ENCODE peak calls at places on chromosome 2, in nine cellular contexts. One of them, this sample, is unnamed.

GRCh38 chr2:239727776-239728600 is 297.2 kb downstream of the NDUFA10 start:
- DNase-seq in mesendoderm: no peak
- DNase-seq in fibroblast of lung: no peak
- DNase-seq in PC-3: no peak
- DNase-seq in K562: no peak
- DNase-seq in endothelial cell of umbilical vein: no peak
- DNase-seq in HepG2: no peak
- DNase-seq in astrocyte: no peak
- DNase-seq in IMR-90: no peak
- DNase-seq in this sample: no peak

GRCh38 chr2:57981369-57981768 is 65.2 kb upstream of the VRK2 start:
- DNase-seq in endothelial cell of umbilical vein: no peak
- DNase-seq in HepG2: no peak
- DNase-seq in mesendoderm: no peak
- DNase-seq in PC-3: peak
- DNase-seq in K562: no peak
- DNase-seq in fibroblast of lung: peak
- DNase-seq in astrocyte: peak
- DNase-seq in IMR-90: peak
- DNase-seq in this sample: peak

GRCh38 chr2:107009275-107009674 is 123.3 kb upstream of the ST6GAL2 start:
- DNase-seq in HepG2: no peak
- DNase-seq in fibroblast of lung: no peak
- DNase-seq in K562: no peak
- DNase-seq in PC-3: no peak
- DNase-seq in astrocyte: no peak
- DNase-seq in endothelial cell of umbilical vein: no peak
- DNase-seq in IMR-90: no peak
- DNase-seq in mesendoderm: no peak
- DNase-seq in this sample: no peak

GRCh38 chr2:109331864-109332848 is 203.2 kb downstream of the SH3RF3 start:
- DNase-seq in fibroblast of lung: peak
- DNase-seq in IMR-90: peak
- DNase-seq in endothelial cell of umbilical vein: peak
- DNase-seq in K562: no peak
- DNase-seq in HepG2: peak
- DNase-seq in mesendoderm: peak
- DNase-seq in astrocyte: peak
- DNase-seq in PC-3: peak
- DNase-seq in this sample: peak

GRCh38 chr2:68767031-68767961 is 32.7 kb downstream of the ARHGAP25 start:
- DNase-seq in PC-3: no peak
- DNase-seq in endothelial cell of umbilical vein: no peak
- DNase-seq in mesendoderm: no peak
- DNase-seq in HepG2: no peak
- DNase-seq in K562: no peak
- DNase-seq in fibroblast of lung: no peak
- DNase-seq in astrocyte: no peak
- DNase-seq in IMR-90: no peak
- DNase-seq in this sample: no peak

GRCh38 chr2:100691846-100692245 is 128.1 kb upstream of the NPAS2 start:
- DNase-seq in astrocyte: no peak
- DNase-seq in IMR-90: no peak
- DNase-seq in K562: no peak
- DNase-seq in endothelial cell of umbilical vein: no peak
- DNase-seq in PC-3: no peak
- DNase-seq in fibroblast of lung: no peak
- DNase-seq in mesendoderm: no peak
- DNase-seq in HepG2: no peak
- DNase-seq in this sample: no peak

GRCh38 chr2:117858336-117858735 is 43.8 kb downstream of the DDX18 start:
- DNase-seq in PC-3: no peak
- DNase-seq in endothelial cell of umbilical vein: no peak
- DNase-seq in astrocyte: no peak
- DNase-seq in IMR-90: no peak
- DNase-seq in HepG2: no peak
- DNase-seq in K562: no peak
- DNase-seq in fibroblast of lung: no peak
- DNase-seq in mesendoderm: no peak
- DNase-seq in this sample: no peak

GRCh38 chr2:201971516-201972228 is 62.0 kb upstream of the FZD7 start:
- DNase-seq in astrocyte: peak
- DNase-seq in PC-3: no peak
- DNase-seq in IMR-90: peak
- DNase-seq in K562: no peak
- DNase-seq in endothelial cell of umbilical vein: no peak
- DNase-seq in fibroblast of lung: peak
- DNase-seq in mesendoderm: no peak
- DNase-seq in HepG2: no peak
- DNase-seq in this sample: no peak

GRCh38 chr2:926896-927295 is 23.8 kb upstream of the SNTG2 start:
- DNase-seq in endothelial cell of umbilical vein: no peak
- DNase-seq in mesendoderm: no peak
- DNase-seq in PC-3: no peak
- DNase-seq in HepG2: no peak
- DNase-seq in K562: no peak
- DNase-seq in IMR-90: no peak
- DNase-seq in fibroblast of lung: no peak
- DNase-seq in astrocyte: no peak
- DNase-seq in this sample: no peak

GRCh38 chr2:109423556-109424359 is 190.0 kb downstream of the SEPTIN10 start:
- DNase-seq in K562: no peak
- DNase-seq in IMR-90: no peak
- DNase-seq in HepG2: no peak
- DNase-seq in mesendoderm: no peak
- DNase-seq in PC-3: no peak
- DNase-seq in astrocyte: no peak
- DNase-seq in endothelial cell of umbilical vein: no peak
- DNase-seq in fibroblast of lung: no peak
- DNase-seq in this sample: no peak

GRCh38 chr2:14199040-14199439 is 433.5 kb upstream of the LRATD1 start:
- DNase-seq in HepG2: no peak
- DNase-seq in fibroblast of lung: no peak
- DNase-seq in K562: no peak
- DNase-seq in IMR-90: no peak
- DNase-seq in PC-3: peak
- DNase-seq in endothelial cell of umbilical vein: no peak
- DNase-seq in mesendoderm: peak
- DNase-seq in astrocyte: no peak
- DNase-seq in this sample: no peak

DNA sequence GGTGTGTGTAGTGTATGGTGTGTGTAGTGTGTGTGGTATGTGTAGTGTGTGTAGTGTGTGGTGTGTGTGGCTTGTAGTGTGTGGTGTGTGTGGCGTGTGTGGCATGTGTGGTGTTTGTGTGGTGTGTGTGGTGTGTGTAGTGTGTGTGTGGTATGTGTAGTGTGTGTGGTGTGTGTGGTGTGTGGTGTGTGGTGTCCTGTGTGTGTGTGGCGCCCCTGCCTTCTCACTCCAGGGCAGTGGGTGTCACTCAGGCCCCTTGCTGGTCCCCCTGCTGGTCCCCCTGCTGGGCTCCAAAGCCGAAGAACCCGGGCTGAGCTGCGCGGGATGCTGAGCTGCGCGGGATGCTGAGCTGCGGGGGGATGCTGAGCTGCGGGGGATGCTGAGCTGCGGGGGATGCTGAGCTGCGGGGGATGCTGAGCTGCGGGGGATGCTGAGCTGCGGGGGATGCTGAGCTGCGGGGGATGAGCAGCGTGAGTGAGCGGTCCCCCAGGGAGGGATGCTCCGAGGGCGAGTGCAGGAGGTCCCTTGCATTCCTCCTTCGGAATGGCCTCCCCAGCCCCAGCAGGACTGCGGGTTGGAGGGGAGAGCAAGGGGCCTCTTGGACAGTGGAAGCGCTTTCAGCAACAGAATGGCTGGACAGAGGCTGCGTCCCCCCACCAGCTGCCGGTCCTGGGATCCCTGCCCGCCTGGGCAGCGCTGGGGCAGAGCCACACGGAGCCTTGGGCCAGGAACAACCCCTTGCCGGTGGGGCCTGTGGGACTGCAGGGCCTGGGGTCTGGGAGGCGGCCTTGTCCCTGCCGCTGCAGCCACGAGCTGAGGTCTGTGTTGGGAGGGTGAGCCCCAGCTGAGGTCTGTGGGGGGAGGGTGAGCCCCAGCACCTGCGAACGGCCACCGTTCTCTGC is 3.3 kb upstream of the RTP5 start:
- DNase-seq in endothelial cell of umbilical vein: peak
- DNase-seq in IMR-90: peak
- DNase-seq in PC-3: no peak
- DNase-seq in mesendoderm: peak
- DNase-seq in astrocyte: no peak
- DNase-seq in HepG2: no peak
- DNase-seq in fibroblast of lung: no peak
- DNase-seq in K562: no peak
- DNase-seq in this sample: no peak
- H3K9ac ChIP-seq in endothelial cell of umbilical vein: no peak
- H3K9ac ChIP-seq in IMR-90: no peak
- H3K9ac ChIP-seq in PC-3: no peak
- H3K9ac ChIP-seq in mesendoderm: no peak
- H3K9ac ChIP-seq in astrocyte: no peak
- H3K9ac ChIP-seq in HepG2: no peak
- H3K9ac ChIP-seq in fibroblast of lung: no peak
- H3K9ac ChIP-seq in K562: no peak
- H3K9ac ChIP-seq in this sample: no peak

DNA sequence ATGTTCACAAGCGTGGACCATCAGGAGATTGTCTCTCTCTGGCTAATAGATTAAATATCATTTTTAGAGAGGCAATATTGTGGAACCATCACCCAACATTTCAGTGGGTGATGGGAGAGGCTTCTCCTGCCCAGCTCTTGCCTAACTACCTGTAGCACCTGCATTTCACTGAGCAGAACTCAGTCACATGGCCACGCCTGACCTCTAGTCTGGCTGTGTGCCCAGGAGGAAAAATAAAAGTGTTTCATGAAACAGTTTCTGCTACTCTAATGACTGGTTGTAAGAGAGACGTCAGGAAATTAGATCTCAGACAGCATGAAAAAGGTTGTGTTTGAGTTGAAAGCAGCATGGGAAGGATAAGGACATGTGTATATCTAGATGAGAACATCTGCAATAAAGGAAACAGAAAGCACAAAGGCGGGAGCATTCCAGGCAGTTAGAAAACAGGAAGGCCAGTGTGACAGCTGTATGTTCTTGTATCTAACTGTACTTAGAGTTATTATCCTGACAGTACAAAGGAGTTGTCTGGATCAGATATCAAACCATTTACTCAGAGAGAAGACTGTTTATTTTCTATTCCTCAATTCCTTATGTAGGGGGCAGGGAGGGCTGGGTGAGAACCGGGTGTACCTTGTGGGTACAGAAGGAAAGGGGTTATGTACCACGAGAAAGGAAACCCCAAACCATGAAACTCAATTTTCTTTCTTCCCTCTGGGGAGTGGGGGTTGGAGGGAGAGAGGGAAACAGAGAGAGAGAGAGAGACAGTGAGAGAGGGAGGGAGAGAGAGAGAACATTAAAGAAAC is 307.5 kb upstream of the VWC2L start:
- DNase-seq in PC-3: peak
- DNase-seq in IMR-90: peak
- DNase-seq in fibroblast of lung: no peak
- DNase-seq in mesendoderm: no peak
- DNase-seq in HepG2: no peak
- DNase-seq in astrocyte: no peak
- DNase-seq in K562: no peak
- DNase-seq in endothelial cell of umbilical vein: peak
- DNase-seq in this sample: peak
- H3K9ac ChIP-seq in PC-3: no peak
- H3K9ac ChIP-seq in IMR-90: no peak
- H3K9ac ChIP-seq in fibroblast of lung: no peak
- H3K9ac ChIP-seq in mesendoderm: no peak
- H3K9ac ChIP-seq in HepG2: no peak
- H3K9ac ChIP-seq in astrocyte: no peak
- H3K9ac ChIP-seq in K562: no peak
- H3K9ac ChIP-seq in endothelial cell of umbilical vein: no peak
- H3K9ac ChIP-seq in this sample: no peak

GRCh38 chr2:73780242-73780582 is 309 bp upstream of the DUSP11 start:
- DNase-seq in IMR-90: no peak
- DNase-seq in mesendoderm: no peak
- DNase-seq in fibroblast of lung: no peak
- DNase-seq in PC-3: no peak
- DNase-seq in astrocyte: no peak
- DNase-seq in endothelial cell of umbilical vein: no peak
- DNase-seq in HepG2: no peak
- DNase-seq in K562: no peak
- DNase-seq in this sample: no peak
- H3K9ac ChIP-seq in IMR-90: no peak
- H3K9ac ChIP-seq in mesendoderm: no peak
- H3K9ac ChIP-seq in fibroblast of lung: peak
- H3K9ac ChIP-seq in PC-3: no peak
- H3K9ac ChIP-seq in astrocyte: peak
- H3K9ac ChIP-seq in endothelial cell of umbilical vein: no peak
- H3K9ac ChIP-seq in HepG2: peak
- H3K9ac ChIP-seq in K562: no peak
- H3K9ac ChIP-seq in this sample: no peak

GRCh38 chr2:25257931-25258771 is 83.6 kb downstream of the DNMT3A start:
- DNase-seq in mesendoderm: peak
- DNase-seq in IMR-90: no peak
- DNase-seq in HepG2: no peak
- DNase-seq in fibroblast of lung: no peak
- DNase-seq in PC-3: no peak
- DNase-seq in K562: no peak
- DNase-seq in astrocyte: no peak
- DNase-seq in endothelial cell of umbilical vein: no peak
- DNase-seq in this sample: no peak

GRCh38 chr2:25262288-25262687 is 79.4 kb downstream of the DNMT3A start:
- DNase-seq in IMR-90: no peak
- DNase-seq in K562: no peak
- DNase-seq in HepG2: no peak
- DNase-seq in PC-3: no peak
- DNase-seq in fibroblast of lung: no peak
- DNase-seq in endothelial cell of umbilical vein: no peak
- DNase-seq in mesendoderm: no peak
- DNase-seq in astrocyte: no peak
- DNase-seq in this sample: no peak

GRCh38 chr2:25258814-25259743 is 82.6 kb downstream of the DNMT3A start:
- DNase-seq in PC-3: no peak
- DNase-seq in astrocyte: no peak
- DNase-seq in endothelial cell of umbilical vein: no peak
- DNase-seq in IMR-90: no peak
- DNase-seq in mesendoderm: no peak
- DNase-seq in fibroblast of lung: no peak
- DNase-seq in HepG2: no peak
- DNase-seq in K562: no peak
- DNase-seq in this sample: no peak

GRCh38 chr2:25257032-25257455 is 84.7 kb downstream of the DNMT3A start:
- DNase-seq in HepG2: no peak
- DNase-seq in mesendoderm: peak
- DNase-seq in fibroblast of lung: peak
- DNase-seq in astrocyte: peak
- DNase-seq in PC-3: no peak
- DNase-seq in IMR-90: peak
- DNase-seq in endothelial cell of umbilical vein: peak
- DNase-seq in K562: no peak
- DNase-seq in this sample: no peak

DNA sequence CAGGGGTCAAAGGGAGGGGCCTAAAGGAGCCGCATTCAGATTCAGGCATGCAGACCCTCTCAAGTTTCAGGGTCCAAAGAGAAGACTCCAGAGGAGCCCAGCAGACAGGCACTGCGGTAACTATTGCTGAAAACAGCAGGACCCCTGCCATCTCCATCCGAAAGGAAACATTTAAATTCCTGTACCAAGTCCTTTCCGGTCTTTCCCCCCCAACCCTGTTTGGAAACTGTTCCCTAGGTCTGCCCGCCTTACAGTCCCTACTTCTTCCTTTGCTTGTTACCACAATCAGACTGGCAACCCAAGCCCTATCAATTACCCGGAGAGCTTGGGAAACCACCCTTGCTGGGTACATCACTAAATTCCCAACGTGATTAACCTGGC is 82.0 kb downstream of the DNMT3A start:
- DNase-seq in K562: no peak
- DNase-seq in mesendoderm: peak
- DNase-seq in IMR-90: no peak
- DNase-seq in endothelial cell of umbilical vein: no peak
- DNase-seq in fibroblast of lung: no peak
- DNase-seq in astrocyte: no peak
- DNase-seq in HepG2: no peak
- DNase-seq in PC-3: no peak
- DNase-seq in this sample: no peak
- H3K9ac ChIP-seq in K562: no peak
- H3K9ac ChIP-seq in mesendoderm: peak
- H3K9ac ChIP-seq in IMR-90: no peak
- H3K9ac ChIP-seq in endothelial cell of umbilical vein: no peak
- H3K9ac ChIP-seq in fibroblast of lung: no peak
- H3K9ac ChIP-seq in astrocyte: no peak
- H3K9ac ChIP-seq in HepG2: no peak
- H3K9ac ChIP-seq in PC-3: no peak
- H3K9ac ChIP-seq in this sample: no peak